ENCODE peak calls at places on chromosome 6, in seven cellular contexts. One of them, this sample, is unnamed.

GRCh38 chr6:135972586-135972985 is 121.1 kb downstream of the PDE7B start:
- DNase-seq in NAMALWA: no peak
- DNase-seq in foreskin keratinocyte: no peak
- DNase-seq in iris pigment epithelial cell: no peak
- DNase-seq in PC-3: no peak
- DNase-seq in fibroblast of lung: no peak
- DNase-seq in breast epithelium: no peak
- DNase-seq in this sample: no peak

GRCh38 chr6:122790740-122791679 is 2.0 kb downstream of the SMPDL3A start:
- DNase-seq in PC-3: no peak
- DNase-seq in fibroblast of lung: peak
- DNase-seq in foreskin keratinocyte: no peak
- DNase-seq in iris pigment epithelial cell: peak
- DNase-seq in breast epithelium: no peak
- DNase-seq in NAMALWA: no peak
- DNase-seq in this sample: peak

GRCh38 chr6:157246048-157246630 is 77.2 kb downstream of the TMEM242 start:
- DNase-seq in iris pigment epithelial cell: peak
- DNase-seq in PC-3: no peak
- DNase-seq in NAMALWA: no peak
- DNase-seq in breast epithelium: no peak
- DNase-seq in fibroblast of lung: no peak
- DNase-seq in foreskin keratinocyte: no peak
- DNase-seq in this sample: no peak

GRCh38 chr6:89970609-89971337 is 76.5 kb downstream of the GJA10 start:
- DNase-seq in breast epithelium: no peak
- DNase-seq in fibroblast of lung: peak
- DNase-seq in foreskin keratinocyte: peak
- DNase-seq in PC-3: peak
- DNase-seq in NAMALWA: no peak
- DNase-seq in iris pigment epithelial cell: peak
- DNase-seq in this sample: peak

GRCh38 chr6:89483111-89483720 is 50.3 kb downstream of the ANKRD6 start:
- DNase-seq in NAMALWA: no peak
- DNase-seq in iris pigment epithelial cell: no peak
- DNase-seq in fibroblast of lung: no peak
- DNase-seq in PC-3: no peak
- DNase-seq in breast epithelium: no peak
- DNase-seq in foreskin keratinocyte: no peak
- DNase-seq in this sample: no peak

GRCh38 chr6:118679293-118679692 is 27.9 kb upstream of the CEP85L start:
- DNase-seq in fibroblast of lung: peak
- DNase-seq in PC-3: peak
- DNase-seq in breast epithelium: no peak
- DNase-seq in iris pigment epithelial cell: peak
- DNase-seq in foreskin keratinocyte: peak
- DNase-seq in NAMALWA: no peak
- DNase-seq in this sample: no peak

GRCh38 chr6:116251568-116252384 is 2.1 kb downstream of the TSPYL4 start:
- DNase-seq in breast epithelium: no peak
- DNase-seq in iris pigment epithelial cell: peak
- DNase-seq in fibroblast of lung: peak
- DNase-seq in NAMALWA: no peak
- DNase-seq in foreskin keratinocyte: peak
- DNase-seq in PC-3: no peak
- DNase-seq in this sample: no peak

GRCh38 chr6:113562248-113562647 is 294.9 kb upstream of the MARCKS start:
- DNase-seq in iris pigment epithelial cell: no peak
- DNase-seq in breast epithelium: no peak
- DNase-seq in NAMALWA: no peak
- DNase-seq in foreskin keratinocyte: no peak
- DNase-seq in fibroblast of lung: no peak
- DNase-seq in PC-3: no peak
- DNase-seq in this sample: peak

GRCh38 chr6:1606533-1607235 is 3.0 kb upstream of the FOXC1 start:
- DNase-seq in NAMALWA: no peak
- DNase-seq in foreskin keratinocyte: no peak
- DNase-seq in breast epithelium: no peak
- DNase-seq in iris pigment epithelial cell: no peak
- DNase-seq in fibroblast of lung: no peak
- DNase-seq in PC-3: no peak
- DNase-seq in this sample: no peak

GRCh38 chr6:10425973-10426780 is 11.3 kb upstream of the TFAP2A start:
- DNase-seq in fibroblast of lung: no peak
- DNase-seq in PC-3: no peak
- DNase-seq in foreskin keratinocyte: no peak
- DNase-seq in iris pigment epithelial cell: peak
- DNase-seq in breast epithelium: peak
- DNase-seq in NAMALWA: no peak
- DNase-seq in this sample: peak

GRCh38 chr6:158142789-158143188 is 25.3 kb downstream of the SERAC1 start:
- DNase-seq in breast epithelium: peak
- DNase-seq in fibroblast of lung: peak
- DNase-seq in iris pigment epithelial cell: peak
- DNase-seq in NAMALWA: no peak
- DNase-seq in foreskin keratinocyte: peak
- DNase-seq in PC-3: peak
- DNase-seq in this sample: no peak

GRCh38 chr6:105609375-105609991 is 206.6 kb upstream of the PREP start:
- DNase-seq in NAMALWA: no peak
- DNase-seq in PC-3: peak
- DNase-seq in fibroblast of lung: peak
- DNase-seq in foreskin keratinocyte: no peak
- DNase-seq in iris pigment epithelial cell: peak
- DNase-seq in breast epithelium: no peak
- DNase-seq in this sample: no peak

This sample was measured in MV-4-11.